ENCODE peak calls at places on chromosomes 6 and 20, in seven cellular contexts. One of them, this sample, is unnamed.

GRCh38 chr6:87473419-87473903 is 687 bp downstream of the SLC35A1 start:
- DNase-seq in HCT116: no peak
- DNase-seq in NT2/D1: no peak
- DNase-seq in H1: no peak
- DNase-seq in SK-N-SH: no peak
- DNase-seq in K562: no peak
- DNase-seq in HepG2: peak; percentile 20
- DNase-seq in this sample: peak; percentile 12

GRCh38 chr20:62120990-62121775 is 1.1 kb upstream of the LSM14B start:
- DNase-seq in HCT116: peak; percentile 27
- DNase-seq in NT2/D1: no peak
- DNase-seq in H1: no peak
- DNase-seq in SK-N-SH: no peak
- DNase-seq in K562: peak; percentile 69
- DNase-seq in HepG2: no peak
- DNase-seq in this sample: no peak

GRCh38 chr20:53656653-53657288 is 63.1 kb upstream of the ZNF217 start:
- DNase-seq in HCT116: no peak
- DNase-seq in NT2/D1: no peak
- DNase-seq in H1: no peak
- DNase-seq in SK-N-SH: no peak
- DNase-seq in K562: no peak
- DNase-seq in HepG2: no peak
- DNase-seq in this sample: no peak

GRCh38 chr6:142474446-142475289 is 172.9 kb downstream of the ADGRG6 start:
- DNase-seq in HCT116: peak; percentile 77
- DNase-seq in NT2/D1: peak; percentile 49
- DNase-seq in H1: peak; percentile 76
- DNase-seq in SK-N-SH: peak; percentile 47
- DNase-seq in K562: peak; percentile 58
- DNase-seq in HepG2: peak; percentile 63
- DNase-seq in this sample: no peak

GRCh38 chr6:110140650-110141049 is 38.8 kb downstream of the WASF1 start:
- DNase-seq in HCT116: peak; percentile 52
- DNase-seq in NT2/D1: no peak
- DNase-seq in H1: no peak
- DNase-seq in SK-N-SH: no peak
- DNase-seq in K562: no peak
- DNase-seq in HepG2: no peak
- DNase-seq in this sample: no peak

GRCh38 chr6:141735126-141735525 is 397.6 kb upstream of the GJE1 start:
- DNase-seq in HCT116: no peak
- DNase-seq in NT2/D1: no peak
- DNase-seq in H1: no peak
- DNase-seq in SK-N-SH: no peak
- DNase-seq in K562: no peak
- DNase-seq in HepG2: no peak
- DNase-seq in this sample: no peak

GRCh38 chr6:111715321-111715720 is 109.6 kb upstream of the TRAF3IP2 start:
- DNase-seq in HCT116: no peak
- DNase-seq in NT2/D1: no peak
- DNase-seq in H1: no peak
- DNase-seq in SK-N-SH: no peak
- DNase-seq in K562: no peak
- DNase-seq in HepG2: no peak
- DNase-seq in this sample: no peak

GRCh38 chr6:152121910-152122309 is 314.4 kb downstream of the ESR1 start:
- DNase-seq in HCT116: no peak
- DNase-seq in NT2/D1: no peak
- DNase-seq in H1: no peak
- DNase-seq in SK-N-SH: no peak
- DNase-seq in K562: no peak
- DNase-seq in HepG2: no peak
- DNase-seq in this sample: no peak

GRCh38 chr6:47822856-47823554 is 41.2 kb downstream of the OPN5 start:
- DNase-seq in HCT116: no peak
- DNase-seq in NT2/D1: no peak
- DNase-seq in H1: no peak
- DNase-seq in SK-N-SH: no peak
- DNase-seq in K562: no peak
- DNase-seq in HepG2: no peak
- DNase-seq in this sample: no peak

GRCh38 chr6:164453835-164454234 is 855.6 kb downstream of the C6orf118 start:
- DNase-seq in HCT116: no peak
- DNase-seq in NT2/D1: no peak
- DNase-seq in H1: no peak
- DNase-seq in SK-N-SH: no peak
- DNase-seq in K562: no peak
- DNase-seq in HepG2: no peak
- DNase-seq in this sample: no peak

GRCh38 chr20:59818911-59819310 is 114.5 kb downstream of the SYCP2 start:
- DNase-seq in HCT116: no peak
- DNase-seq in NT2/D1: no peak
- DNase-seq in H1: no peak
- DNase-seq in SK-N-SH: peak; percentile 2
- DNase-seq in K562: no peak
- DNase-seq in HepG2: no peak
- DNase-seq in this sample: no peak

GRCh38 chr6:131116755-131117360 is 18.4 kb upstream of the AKAP7 start:
- DNase-seq in HCT116: peak; percentile 41
- DNase-seq in NT2/D1: peak; percentile 11
- DNase-seq in H1: no peak
- DNase-seq in SK-N-SH: peak; percentile 5
- DNase-seq in K562: peak; percentile 55
- DNase-seq in HepG2: peak; percentile 68
- DNase-seq in this sample: no peak

GRCh38 chr6:93820465-93821082 is 401.2 kb upstream of the EPHA7 start:
- DNase-seq in HCT116: no peak
- DNase-seq in NT2/D1: no peak
- DNase-seq in H1: no peak
- DNase-seq in SK-N-SH: no peak
- DNase-seq in K562: no peak
- DNase-seq in HepG2: no peak
- DNase-seq in this sample: no peak

GRCh38 chr6:166168616-166169548 is 1.2 kb upstream of the TBXT start:
- DNase-seq in HCT116: no peak
- DNase-seq in NT2/D1: no peak
- DNase-seq in H1: peak; percentile 70
- DNase-seq in SK-N-SH: no peak
- DNase-seq in K562: no peak
- DNase-seq in HepG2: no peak
- DNase-seq in this sample: no peak

GRCh38 chr6:11194399-11195274 is 37.8 kb downstream of the NEDD9 start:
- DNase-seq in HCT116: no peak
- DNase-seq in NT2/D1: no peak
- DNase-seq in H1: no peak
- DNase-seq in SK-N-SH: no peak
- DNase-seq in K562: no peak
- DNase-seq in HepG2: no peak
- DNase-seq in this sample: no peak

GRCh38 chr6:35663447-35664235 is 25.1 kb downstream of the FKBP5 start:
- DNase-seq in HCT116: no peak
- DNase-seq in NT2/D1: no peak
- DNase-seq in H1: no peak
- DNase-seq in SK-N-SH: no peak
- DNase-seq in K562: no peak
- DNase-seq in HepG2: no peak
- DNase-seq in this sample: no peak
- TF ChIP-seq YY1 in HCT116: no peak
- TF ChIP-seq YY1 in NT2/D1: no peak
- TF ChIP-seq YY1 in H1: no peak
- TF ChIP-seq YY1 in SK-N-SH: no peak
- TF ChIP-seq YY1 in K562: no peak
- TF ChIP-seq YY1 in HepG2: no peak
- TF ChIP-seq YY1 in this sample: no peak

GRCh38 chr6:21594427-21595264 is 1.1 kb downstream of the SOX4 start:
- DNase-seq in HCT116: no peak
- DNase-seq in NT2/D1: no peak
- DNase-seq in H1: no peak
- DNase-seq in SK-N-SH: peak; percentile 59
- DNase-seq in K562: peak; percentile 20
- DNase-seq in HepG2: peak; percentile 29
- DNase-seq in this sample: no peak
- TF ChIP-seq YY1 in HCT116: peak; percentile 37
- TF ChIP-seq YY1 in NT2/D1: no peak
- TF ChIP-seq YY1 in H1: no peak
- TF ChIP-seq YY1 in SK-N-SH: no peak
- TF ChIP-seq YY1 in K562: no peak
- TF ChIP-seq YY1 in HepG2: no peak
- TF ChIP-seq YY1 in this sample: peak; percentile 69

GRCh38 chr6:149037026-149037734 is 280.3 kb upstream of the TAB2 start:
- DNase-seq in HCT116: no peak
- DNase-seq in NT2/D1: no peak
- DNase-seq in H1: no peak
- DNase-seq in SK-N-SH: no peak
- DNase-seq in K562: no peak
- DNase-seq in HepG2: no peak
- DNase-seq in this sample: no peak
- TF ChIP-seq YY1 in HCT116: no peak
- TF ChIP-seq YY1 in NT2/D1: no peak
- TF ChIP-seq YY1 in H1: no peak
- TF ChIP-seq YY1 in SK-N-SH: no peak
- TF ChIP-seq YY1 in K562: no peak
- TF ChIP-seq YY1 in HepG2: no peak
- TF ChIP-seq YY1 in this sample: no peak

DNA sequence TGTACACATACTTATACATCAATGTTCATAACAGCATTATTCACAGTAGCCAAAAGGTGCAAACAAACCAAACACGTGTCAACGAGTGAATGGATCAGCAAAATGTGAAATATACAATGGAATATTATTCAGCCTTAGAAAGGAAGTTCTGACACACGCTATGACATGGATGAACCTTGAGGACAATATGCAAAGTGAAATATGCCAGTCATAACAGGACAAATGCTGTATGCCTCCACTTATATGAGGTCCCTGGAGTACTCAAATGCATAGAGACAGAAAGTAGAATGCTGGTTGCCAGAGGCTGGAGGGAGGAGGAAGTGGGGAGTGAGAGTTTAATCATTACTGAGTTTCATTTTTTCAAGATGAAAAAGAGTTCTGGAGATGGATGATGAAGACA is 37.8 kb upstream of the IGF2R start:
- DNase-seq in HCT116: no peak
- DNase-seq in NT2/D1: no peak
- DNase-seq in H1: no peak
- DNase-seq in SK-N-SH: no peak
- DNase-seq in K562: no peak
- DNase-seq in HepG2: no peak
- DNase-seq in this sample: peak; percentile 88
- TF ChIP-seq YY1 in HCT116: no peak
- TF ChIP-seq YY1 in NT2/D1: no peak
- TF ChIP-seq YY1 in H1: no peak
- TF ChIP-seq YY1 in SK-N-SH: no peak
- TF ChIP-seq YY1 in K562: no peak
- TF ChIP-seq YY1 in HepG2: no peak
- TF ChIP-seq YY1 in this sample: no peak

GRCh38 chr6:118591897-118592296 is 43.8 kb downstream of the PLN start:
- DNase-seq in HCT116: no peak
- DNase-seq in NT2/D1: no peak
- DNase-seq in H1: no peak
- DNase-seq in SK-N-SH: no peak
- DNase-seq in K562: no peak
- DNase-seq in HepG2: no peak
- DNase-seq in this sample: no peak

GRCh38 chr6:118596774-118597332 is 48.8 kb downstream of the PLN start:
- DNase-seq in HCT116: no peak
- DNase-seq in NT2/D1: no peak
- DNase-seq in H1: no peak
- DNase-seq in SK-N-SH: no peak
- DNase-seq in K562: no peak
- DNase-seq in HepG2: no peak
- DNase-seq in this sample: no peak

GRCh38 chr6:118598324-118598723 is 50.2 kb downstream of the PLN start:
- DNase-seq in HCT116: no peak
- DNase-seq in NT2/D1: no peak
- DNase-seq in H1: no peak
- DNase-seq in SK-N-SH: no peak
- DNase-seq in K562: no peak
- DNase-seq in HepG2: no peak
- DNase-seq in this sample: no peak

GRCh38 chr6:118597636-118598035 is 49.5 kb downstream of the PLN start:
- DNase-seq in HCT116: no peak
- DNase-seq in NT2/D1: no peak
- DNase-seq in H1: no peak
- DNase-seq in SK-N-SH: no peak
- DNase-seq in K562: no peak
- DNase-seq in HepG2: no peak
- DNase-seq in this sample: no peak

DNA sequence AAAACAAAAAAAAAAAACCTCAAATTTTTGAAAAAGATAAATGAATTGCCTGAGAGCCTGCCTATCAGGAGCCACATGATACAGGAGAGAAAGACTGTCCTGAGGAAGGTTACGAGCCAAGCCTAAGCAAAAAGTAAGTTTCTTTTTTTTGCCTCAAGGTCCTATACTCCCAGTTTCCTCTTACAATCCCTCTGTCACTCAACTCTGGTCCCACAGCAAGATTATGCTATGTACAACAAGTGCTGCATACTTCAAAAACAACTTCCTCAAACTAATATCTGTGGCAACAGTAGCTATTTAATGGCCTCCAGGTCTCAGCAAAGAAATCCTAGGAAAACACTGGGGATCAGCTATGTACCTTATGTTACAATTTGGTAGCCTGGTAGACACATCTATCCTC is 46.8 kb downstream of the PLN start:
- DNase-seq in HCT116: no peak
- DNase-seq in NT2/D1: no peak
- DNase-seq in H1: no peak
- DNase-seq in SK-N-SH: no peak
- DNase-seq in K562: no peak
- DNase-seq in HepG2: no peak
- DNase-seq in this sample: no peak
- TF ChIP-seq YY1 in HCT116: no peak
- TF ChIP-seq YY1 in NT2/D1: no peak
- TF ChIP-seq YY1 in H1: no peak
- TF ChIP-seq YY1 in SK-N-SH: no peak
- TF ChIP-seq YY1 in K562: no peak
- TF ChIP-seq YY1 in HepG2: no peak
- TF ChIP-seq YY1 in this sample: no peak

DNA sequence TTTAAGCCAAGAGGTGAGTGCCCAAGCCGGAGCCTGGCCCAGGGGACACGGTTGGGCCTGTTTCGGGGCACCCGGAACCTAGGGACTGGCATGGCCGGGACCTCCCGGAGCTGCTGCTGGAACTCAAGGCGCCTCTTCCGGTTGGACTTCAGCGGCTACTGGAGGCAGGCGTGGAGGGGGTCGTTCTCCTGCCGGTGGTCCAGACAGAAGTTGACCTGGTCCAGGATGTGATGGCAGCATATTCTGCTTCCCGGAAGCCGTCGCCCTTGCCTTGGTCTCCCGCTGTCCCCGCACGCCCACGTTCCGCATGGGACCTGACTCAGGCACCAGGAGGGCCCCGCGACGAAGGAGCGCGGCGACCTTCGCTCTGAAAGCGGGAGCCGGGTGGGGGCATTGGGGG is 240.8 kb downstream of the FOXA2 start:
- DNase-seq in HCT116: no peak
- DNase-seq in NT2/D1: no peak
- DNase-seq in H1: no peak
- DNase-seq in SK-N-SH: no peak
- DNase-seq in K562: no peak
- DNase-seq in HepG2: no peak
- DNase-seq in this sample: no peak
- TF ChIP-seq YY1 in HCT116: no peak
- TF ChIP-seq YY1 in NT2/D1: no peak
- TF ChIP-seq YY1 in H1: no peak
- TF ChIP-seq YY1 in SK-N-SH: no peak
- TF ChIP-seq YY1 in K562: no peak
- TF ChIP-seq YY1 in HepG2: no peak
- TF ChIP-seq YY1 in this sample: no peak

GRCh38 chr6:115612796-115613479 is 447.8 kb downstream of the FRK start:
- DNase-seq in HCT116: no peak
- DNase-seq in NT2/D1: no peak
- DNase-seq in H1: no peak
- DNase-seq in SK-N-SH: no peak
- DNase-seq in K562: no peak
- DNase-seq in HepG2: no peak
- DNase-seq in this sample: no peak
- TF ChIP-seq YY1 in HCT116: no peak
- TF ChIP-seq YY1 in NT2/D1: no peak
- TF ChIP-seq YY1 in H1: no peak
- TF ChIP-seq YY1 in SK-N-SH: no peak
- TF ChIP-seq YY1 in K562: no peak
- TF ChIP-seq YY1 in HepG2: no peak
- TF ChIP-seq YY1 in this sample: no peak